ENCODE peak calls at places on chromosomes 11 and 22, in four cellular contexts. U is PC-9, O is fibroblast of lung, Q is transverse colon. G is an unnamed sample.

GRCh38 chr11:113387605-113388211 is at the start of gene ANKK1:
- DNase-seq in Q (peak; percentile 19), O (no peak), U (no peak), G (peak; percentile 49)

GRCh38 chr22:17065433-17065832 is 19.4 kb upstream of the IL17RA start:
- DNase-seq in U (no peak), O (no peak), Q (no peak), G (no peak)

GRCh38 chr22:35022291-35022690 is 43.7 kb upstream of the ISX start:
- DNase-seq in Q (no peak), U (no peak), O (no peak), G (no peak)

GRCh38 chr22:31093956-31094622 is 13.0 kb downstream of the SMTN start:
- DNase-seq in O (no peak), U (no peak), Q (peak; percentile 13), G (no peak)

GRCh38 chr11:76244311-76245061 is 38.2 kb upstream of the WNT11 start:
- DNase-seq in Q (no peak), O (no peak), U (no peak), G (no peak)

GRCh38 chr11:78453140-78453935 is 35.7 kb upstream of the GAB2 start:
- DNase-seq in Q (no peak), U (no peak), O (peak; percentile 66), G (no peak)

GRCh38 chr11:135033545-135033944 is 621.5 kb upstream of the B3GAT1 start:
- DNase-seq in O (peak; percentile 2), Q (no peak), U (no peak), G (peak; percentile 67)

GRCh38 chr11:66409226-66409625 is 11.6 kb upstream of the NPAS4 start:
- DNase-seq in U (no peak), O (no peak), Q (no peak), G (no peak)

GRCh38 chr11:22787565-22788162 is 41.9 kb downstream of the SVIP start:
- DNase-seq in O (peak; percentile 53), Q (peak; percentile 10), U (peak; percentile 12), G (no peak)

GRCh38 chr22:47107431-47107830 is 345.0 kb downstream of the TBC1D22A start:
- DNase-seq in O (peak; percentile 80), Q (no peak), U (no peak), G (no peak)

GRCh38 chr11:30635401-30635989 is 49.3 kb upstream of the MPPED2 start:
- DNase-seq in O (peak; percentile 4), U (no peak), Q (no peak), G (peak; percentile 43)

GRCh38 chr22:33853200-33854097 is 66.8 kb downstream of the LARGE1 start:
- DNase-seq in O (peak; percentile 81), U (peak; percentile 68), Q (peak; percentile 78), G (no peak)

GRCh38 chr22:46390652-46391301 is 55.3 kb downstream of the TRMU start:
- DNase-seq in O (peak; percentile 68), Q (peak; percentile 45), U (no peak), G (no peak)

GRCh38 chr22:17176715-17177114 is 17.6 kb upstream of the HDHD5 start:
- DNase-seq in Q (no peak), U (no peak), O (no peak), G (no peak)

GRCh38 chr11:99614353-99614752 is 593.6 kb downstream of the CNTN5 start:
- DNase-seq in U (no peak), O (no peak), Q (no peak), G (no peak)
- H3K9me3 ChIP-seq in U (no peaks in the 10 kb centered on the region), O (no peaks in the 10 kb centered on the region), Q (no peaks in the 10 kb centered on the region), G (no peaks in the 10 kb centered on the region)

DNA sequence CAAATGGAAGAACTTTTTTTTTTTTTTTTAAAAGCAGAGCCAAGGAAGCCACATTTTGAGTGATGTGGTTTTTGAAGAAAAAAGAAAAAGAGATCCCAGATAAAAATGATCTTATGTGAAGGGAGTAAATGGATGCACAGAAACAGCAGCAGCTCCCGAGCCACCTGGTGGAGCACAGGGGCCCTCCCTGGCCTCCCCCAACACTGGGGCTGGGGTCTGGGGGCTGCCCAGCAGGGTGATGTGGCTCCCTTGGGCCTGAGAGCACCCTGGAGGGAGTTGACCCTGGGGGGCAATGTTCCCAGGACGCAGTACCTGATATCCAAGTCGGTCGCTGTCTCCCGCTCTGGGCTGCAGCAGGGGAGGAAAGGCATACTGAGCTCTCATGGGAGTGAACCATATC is 26.5 kb upstream of the KCNJ11 start:
- DNase-seq in Q (no peak), O (no peak), U (no peak), G (no peak)
- TF ChIP-seq CTCF in Q (no peak), O (no peak), U (no peak), G (no peak)

DNA sequence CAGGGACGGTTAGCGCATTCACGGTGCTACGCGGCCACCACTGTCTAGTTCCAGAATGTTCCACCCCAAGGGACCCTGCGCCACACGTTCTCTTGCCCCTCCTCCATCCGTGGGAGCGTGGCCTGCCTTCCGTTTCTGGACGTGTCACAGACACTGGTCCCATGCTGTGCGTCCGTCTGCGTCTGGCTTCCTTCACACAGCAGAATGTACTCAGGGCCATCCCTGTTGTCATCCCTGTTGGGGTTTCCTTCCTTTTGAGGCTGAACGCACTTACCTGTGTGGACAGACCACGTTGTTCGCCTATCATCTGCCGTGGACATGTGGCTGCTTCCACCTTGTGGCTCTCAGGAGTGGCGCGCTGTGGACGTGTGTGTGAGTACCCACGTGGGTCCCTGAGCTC is 24.9 kb downstream of the BRSK2 start:
- DNase-seq in U (no peak), O (no peak), Q (no peak), G (no peak)
- H3K9me3 ChIP-seq in U (no peaks in the 10 kb centered on the region), O (no peaks in the 10 kb centered on the region), Q (peaks cover 29% of the 10 kb centered on the region), G (peaks cover 36% of the 10 kb centered on the region)

GRCh38 chr11:75159081-75159953 is 8.4 kb downstream of the SLCO2B1 start:
- DNase-seq in Q (peak; percentile 79), O (no peak), U (no peak), G (peak; percentile 98)
- TF ChIP-seq CTCF in Q (no peak), O (no peak), U (no peak), G (peak; percentile 68)

GRCh38 chr11:11332141-11332710 is 20.8 kb downstream of the CSNK2A3 start:
- DNase-seq in Q (no peak), U (no peak), O (no peak), G (no peak)
- H3K9me3 ChIP-seq in Q (no peaks in the 10 kb centered on the region), U (no peaks in the 10 kb centered on the region), O (no peaks in the 10 kb centered on the region), G (no peaks in the 10 kb centered on the region)

G was measured in Caco-2.